ENCODE peak calls at places on chromosomes 1 and 21, in six cellular contexts. C is SK-N-DZ; S is T-helper 2 cell treated with Interferon-gamma antibody and Interleukin-4, amounts not matched to agents 5 μg/mL and 100 μg/mL, for 36 hours; Y is naive thymus-derived CD4-positive, alpha-beta T cell; M is HTR-8/SVneo; U is NCI-H1092. O is an unnamed sample.

GRCh38 chr1:44611419-44611818 is 62.9 kb downstream of the TMEM53 start:
- DNase-seq in C (no peak), S (no peak), Y (no peak), M (no peak), U (no peak), O (no peak)

GRCh38 chr1:167635233-167635648 is 5.2 kb downstream of the RCSD1 start:
- DNase-seq in C (no peak), S (no peak), Y (no peak), M (no peak), U (no peak), O (no peak)

GRCh38 chr1:111504097-111504496 is 664 bp upstream of the ADORA3 start:
- DNase-seq in C (no peak), S (no peak), Y (no peak), M (no peak), U (no peak), O (no peak)

GRCh38 chr21:45740491-45741357 is 97.2 kb downstream of the PCBP3 start:
- DNase-seq in C (no peak), S (no peak), Y (no peak), M (no peak), U (no peak), O (no peak)

GRCh38 chr1:218983433-218983832 is 190.2 kb upstream of the LYPLAL1 start:
- DNase-seq in C (no peak), S (no peak), Y (no peak), M (no peak), U (no peak), O (no peak)

GRCh38 chr1:238360474-238360873 is 469.8 kb upstream of the ZP4 start:
- DNase-seq in C (no peak), S (no peak), Y (no peak), M (no peak), U (no peak), O (no peak)

GRCh38 chr1:197557302-197557701 is 218.0 kb downstream of the DENND1B start:
- DNase-seq in C (no peak), S (no peak), Y (no peak), M (no peak), U (no peak), O (no peak)

GRCh38 chr1:228876187-228876586 is 140.9 kb downstream of the RHOU start:
- DNase-seq in C (no peak), S (peak; percentile 1), Y (no peak), M (no peak), U (no peak), O (no peak)

GRCh38 chr1:2811526-2811905 is 10.0 kb upstream of the TTC34 start:
- DNase-seq in C (no peak), S (no peak), Y (no peak), M (no peak), U (no peak), O (no peak)

GRCh38 chr1:200869753-200870391 is 2.9 kb upstream of the GPR25 start:
- DNase-seq in C (no peak), S (no peak), Y (no peak), M (no peak), U (no peak), O (no peak)

GRCh38 chr1:78284354-78284753 is 206.4 kb upstream of the PTGFR start:
- DNase-seq in C (peak; percentile 79), S (no peak), Y (no peak), M (no peak), U (no peak), O (no peak)

GRCh38 chr1:246492611-246493245 is 14.4 kb downstream of the SMYD3 start:
- DNase-seq in C (peak; percentile 75), S (peak; percentile 21), Y (no peak), M (peak; percentile 81), U (peak; percentile 35), O (peak; percentile 57)

GRCh38 chr1:46342084-46342656 is 1.6 kb downstream of the NSUN4 start:
- DNase-seq in C (no peak), S (no peak), Y (peak; percentile 14), M (no peak), U (no peak), O (no peak)

GRCh38 chr1:208834346-208835081 is 590.3 kb upstream of the PLXNA2 start:
- DNase-seq in C (peak; percentile 9), S (no peak), Y (no peak), M (peak; percentile 15), U (peak; percentile 82), O (no peak)

GRCh38 chr1:202656951-202657646 is 53.2 kb downstream of the SYT2 start:
- DNase-seq in C (peak; percentile 29), S (no peak), Y (no peak), M (peak; percentile 62), U (no peak), O (no peak)

GRCh38 chr21:31988492-31989285 is 115.9 kb downstream of the HUNK start:
- DNase-seq in C (no peak), S (no peak), Y (no peak), M (no peak), U (no peak), O (no peak)

GRCh38 chr1:195591917-195592672 is 1016.1 kb downstream of the KCNT2 start:
- DNase-seq in C (no peak), S (no peak), Y (no peak), M (peak; percentile 29), U (no peak), O (no peak)

GRCh38 chr1:63663301-63663700 is 70.1 kb downstream of the PGM1 start:
- DNase-seq in C (no peak), S (no peak), Y (no peak), M (no peak), U (no peak), O (no peak)

GRCh38 chr1:197526736-197527371 is 248.4 kb downstream of the DENND1B start:
- DNase-seq in C (peak; percentile 33), S (no peak), Y (peak; percentile 9), M (peak; percentile 6), U (peak; percentile 20), O (peak; percentile 37)

GRCh38 chr1:38029725-38030511 is 16.7 kb downstream of the POU3F1 start:
- DNase-seq in C (peak; percentile 89), S (peak; percentile 85), Y (no peak), M (peak; percentile 87), U (no peak), O (no peak)

GRCh38 chr1:202564958-202565497 is 145.2 kb downstream of the SYT2 start:
- DNase-seq in C (no peak), S (no peak), Y (no peak), M (no peak), U (no peak), O (no peak)

GRCh38 chr1:183885142-183885735 is 80.3 kb downstream of the RGL1 start:
- DNase-seq in C (no peak), S (no peak), Y (no peak), M (no peak), U (no peak), O (no peak)

GRCh38 chr1:60904079-60904852 is 178.1 kb upstream of the NFIA start:
- DNase-seq in C (no peak), S (no peak), Y (no peak), M (no peak), U (no peak), O (no peak)

GRCh38 chr1:229803601-229804217 is 177.7 kb downstream of the URB2 start:
- DNase-seq in C (no peak), S (no peak), Y (no peak), M (no peak), U (no peak), O (no peak)

O was measured in KG1.